ENCODE peak calls at places on chromosome 10, in four cellular contexts. One of them, this sample, is unnamed.
A peak's percentile ranks its signal among the peaks of the same experiment; 100 is the strongest.

GRCh38 chr10:75408512-75408881 is 6.9 kb upstream of the ZNF503 start:
- DNase-seq in fibroblast of lung: no peak
- DNase-seq in GM12878: no peak
- DNase-seq in A549: peak; percentile 29
- DNase-seq in this sample: no peak

GRCh38 chr10:125102821-125103220 is 57.5 kb downstream of the CTBP2 start:
- DNase-seq in fibroblast of lung: no peak
- DNase-seq in A549: no peak
- DNase-seq in GM12878: no peak
- DNase-seq in this sample: peak; percentile 22

GRCh38 chr10:11165591-11166543 is 148.2 kb downstream of the CELF2 start:
- DNase-seq in fibroblast of lung: peak; percentile 35
- DNase-seq in A549: peak; percentile 5
- DNase-seq in GM12878: no peak
- DNase-seq in this sample: peak; percentile 39

GRCh38 chr10:132233501-132234075 is 46.8 kb downstream of the DPYSL4 start:
- DNase-seq in fibroblast of lung: no peak
- DNase-seq in A549: no peak
- DNase-seq in GM12878: no peak
- DNase-seq in this sample: no peak

GRCh38 chr10:2122431-2123124 is 385.3 kb upstream of the ADARB2 start:
- DNase-seq in GM12878: no peak
- DNase-seq in fibroblast of lung: no peak
- DNase-seq in A549: no peak
- DNase-seq in this sample: peak; percentile 77

GRCh38 chr10:95295031-95295755 is 4.4 kb upstream of the PDLIM1 start:
- DNase-seq in GM12878: peak; percentile 96
- DNase-seq in A549: no peak
- DNase-seq in fibroblast of lung: peak; percentile 36
- DNase-seq in this sample: peak; percentile 93

GRCh38 chr10:12701696-12702095 is 299.8 kb downstream of the CCDC3 start:
- DNase-seq in A549: no peak
- DNase-seq in fibroblast of lung: no peak
- DNase-seq in GM12878: no peak
- DNase-seq in this sample: no peak

GRCh38 chr10:48453451-48454301 is 147.2 kb downstream of the MAPK8 start:
- DNase-seq in A549: no peak
- DNase-seq in fibroblast of lung: no peak
- DNase-seq in GM12878: no peak
- DNase-seq in this sample: no peak

GRCh38 chr10:17963431-17963830 is 11.7 kb downstream of the SLC39A12 start:
- DNase-seq in A549: no peak
- DNase-seq in fibroblast of lung: no peak
- DNase-seq in GM12878: no peak
- DNase-seq in this sample: no peak

GRCh38 chr10:125037145-125037544 is 95.2 kb downstream of the ZRANB1 start:
- DNase-seq in fibroblast of lung: peak; percentile 79
- DNase-seq in GM12878: no peak
- DNase-seq in A549: peak; percentile 91
- DNase-seq in this sample: peak; percentile 85

GRCh38 chr10:17673517-17674051 is 29.6 kb downstream of the STAM start:
- DNase-seq in A549: peak; percentile 66
- DNase-seq in fibroblast of lung: peak; percentile 85
- DNase-seq in GM12878: no peak
- DNase-seq in this sample: peak; percentile 71

GRCh38 chr10:110947061-110947595 is 27.7 kb downstream of the SHOC2 start:
- DNase-seq in GM12878: no peak
- DNase-seq in A549: no peak
- DNase-seq in fibroblast of lung: peak; percentile 16
- DNase-seq in this sample: peak; percentile 29

GRCh38 chr10:32269343-32270100 is 77.4 kb downstream of the EPC1 start:
- DNase-seq in GM12878: no peak
- DNase-seq in A549: no peak
- DNase-seq in fibroblast of lung: no peak
- DNase-seq in this sample: no peak

GRCh38 chr10:28463676-28464395 is 69.1 kb upstream of the WAC start:
- DNase-seq in GM12878: no peak
- DNase-seq in fibroblast of lung: no peak
- DNase-seq in A549: no peak
- DNase-seq in this sample: no peak

GRCh38 chr10:5589071-5589962 is 64.6 kb downstream of the CALML3 start:
- DNase-seq in A549: no peak
- DNase-seq in fibroblast of lung: no peak
- DNase-seq in GM12878: no peak
- DNase-seq in this sample: no peak

GRCh38 chr10:32454148-32454547 is 8.2 kb downstream of the CCDC7 start:
- DNase-seq in fibroblast of lung: peak; percentile 18
- DNase-seq in GM12878: no peak
- DNase-seq in A549: no peak
- DNase-seq in this sample: no peak

GRCh38 chr10:75403144-75404022 is 1.8 kb upstream of the ZNF503 start:
- DNase-seq in GM12878: no peak
- DNase-seq in A549: peak; percentile 54
- DNase-seq in fibroblast of lung: peak; percentile 35
- DNase-seq in this sample: no peak

GRCh38 chr10:47278152-47278473 is 21.9 kb upstream of the GDF10 start:
- DNase-seq in fibroblast of lung: no peak
- DNase-seq in A549: no peak
- DNase-seq in GM12878: no peak
- DNase-seq in this sample: no peak

GRCh38 chr10:106795619-106796018 is 368.9 kb downstream of the SORCS1 start:
- DNase-seq in GM12878: peak; percentile 48
- DNase-seq in fibroblast of lung: no peak
- DNase-seq in A549: no peak
- DNase-seq in this sample: no peak

GRCh38 chr10:3527144-3527543 is 257.9 kb downstream of the KLF6 start:
- DNase-seq in A549: no peak
- DNase-seq in GM12878: no peak
- DNase-seq in fibroblast of lung: no peak
- DNase-seq in this sample: no peak

GRCh38 chr10:120788756-120789155 is 62.4 kb upstream of the WDR11 start:
- DNase-seq in GM12878: no peak
- DNase-seq in A549: no peak
- DNase-seq in fibroblast of lung: no peak
- DNase-seq in this sample: no peak

GRCh38 chr10:97574374-97575100 is 2.0 kb downstream of the ANKRD2 start:
- DNase-seq in A549: peak; percentile 100
- DNase-seq in GM12878: no peak
- DNase-seq in fibroblast of lung: peak; percentile 52
- DNase-seq in this sample: peak; percentile 89

GRCh38 chr10:26441491-26442214 is 3.5 kb downstream of the APBB1IP start:
- DNase-seq in GM12878: no peak
- DNase-seq in A549: no peak
- DNase-seq in fibroblast of lung: no peak
- DNase-seq in this sample: no peak

GRCh38 chr10:1069680-1070079 is 13.5 kb downstream of the WDR37 start:
- DNase-seq in A549: no peak
- DNase-seq in fibroblast of lung: no peak
- DNase-seq in GM12878: no peak
- DNase-seq in this sample: no peak

GRCh38 chr10:5645375-5645774 is 21.0 kb downstream of the ASB13 start:
- DNase-seq in A549: no peak
- DNase-seq in fibroblast of lung: no peak
- DNase-seq in GM12878: no peak
- DNase-seq in this sample: no peak

GRCh38 chr10:96995851-96996250 is 163.8 kb downstream of the LCOR start:
- DNase-seq in fibroblast of lung: peak; percentile 47
- DNase-seq in A549: no peak
- DNase-seq in GM12878: no peak
- DNase-seq in this sample: no peak

GRCh38 chr10:17510242-17510908 is 56.0 kb upstream of the ST8SIA6 start:
- DNase-seq in A549: no peak
- DNase-seq in fibroblast of lung: no peak
- DNase-seq in GM12878: peak; percentile 75
- DNase-seq in this sample: no peak

GRCh38 chr10:122141821-122142651 is 129.1 kb upstream of the BTBD16 start:
- DNase-seq in GM12878: no peak
- DNase-seq in A549: no peak
- DNase-seq in fibroblast of lung: peak; percentile 54
- DNase-seq in this sample: peak; percentile 25

GRCh38 chr10:49628599-49628998 is 14.8 kb downstream of the CHAT start:
- DNase-seq in A549: no peak
- DNase-seq in fibroblast of lung: no peak
- DNase-seq in GM12878: no peak
- DNase-seq in this sample: no peak

GRCh38 chr10:131003455-131003854 is 308.1 kb downstream of the TCERG1L start:
- DNase-seq in A549: no peak
- DNase-seq in GM12878: no peak
- DNase-seq in fibroblast of lung: no peak
- DNase-seq in this sample: no peak

GRCh38 chr10:501596-501995 is 187.9 kb downstream of the DIP2C start:
- DNase-seq in A549: no peak
- DNase-seq in GM12878: no peak
- DNase-seq in fibroblast of lung: peak; percentile 42
- DNase-seq in this sample: peak; percentile 74

GRCh38 chr10:58513189-58514101 is 773 bp downstream of the BICC1 start:
- DNase-seq in fibroblast of lung: peak; percentile 78
- DNase-seq in A549: peak; percentile 69
- DNase-seq in GM12878: no peak
- DNase-seq in this sample: no peak

GRCh38 chr10:83515001-83515400 is 624.3 kb upstream of the GHITM start:
- DNase-seq in fibroblast of lung: no peak
- DNase-seq in A549: no peak
- DNase-seq in GM12878: no peak
- DNase-seq in this sample: no peak

GRCh38 chr10:132688580-132689420 is 97.1 kb downstream of the NKX6-2 start:
- DNase-seq in GM12878: no peak
- DNase-seq in A549: no peak
- DNase-seq in fibroblast of lung: no peak
- DNase-seq in this sample: no peak

GRCh38 chr10:114075093-114075492 is 31.4 kb downstream of the ADRB1 start:
- DNase-seq in GM12878: no peak
- DNase-seq in fibroblast of lung: no peak
- DNase-seq in A549: no peak
- DNase-seq in this sample: no peak

GRCh38 chr10:80196270-80196949 is 8.9 kb downstream of the ANXA11 start:
- DNase-seq in GM12878: peak; percentile 68
- DNase-seq in fibroblast of lung: no peak
- DNase-seq in A549: no peak
- DNase-seq in this sample: peak; percentile 28

DNA sequence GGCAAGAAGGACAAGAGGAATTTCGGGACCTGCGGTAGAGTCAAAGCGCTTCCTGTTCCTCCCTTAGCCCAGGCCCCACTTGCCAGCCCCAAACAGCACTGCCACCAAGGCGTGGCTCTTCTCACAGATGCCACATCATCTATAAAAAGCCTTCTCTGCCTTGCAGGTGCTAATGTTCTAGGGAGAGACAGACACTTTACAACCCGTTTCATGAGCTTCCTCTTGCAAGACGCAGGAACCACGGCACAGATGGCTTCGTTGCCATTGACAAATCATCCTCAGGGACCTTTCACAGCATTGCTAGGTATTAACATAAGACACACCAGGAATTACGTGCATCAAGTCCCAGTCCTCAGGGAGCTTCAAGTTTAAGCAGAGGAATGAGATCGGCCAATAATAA is 180.9 kb downstream of the JCAD start:
- DNase-seq in fibroblast of lung: no peak
- DNase-seq in GM12878: no peak
- DNase-seq in A549: no peak
- DNase-seq in this sample: no peak
- H3K4me1 ChIP-seq in fibroblast of lung: no peaks in the 10 kb centered on the region
- H3K4me1 ChIP-seq in GM12878: no peaks in the 10 kb centered on the region
- H3K4me1 ChIP-seq in A549: no peaks in the 10 kb centered on the region
- H3K4me1 ChIP-seq in this sample: no peaks in the 10 kb centered on the region

GRCh38 chr10:73771722-73772279 is 10.0 kb upstream of the CHCHD1 start:
- DNase-seq in A549: peak; percentile 90
- DNase-seq in GM12878: no peak
- DNase-seq in fibroblast of lung: peak; percentile 80
- DNase-seq in this sample: no peak
- H3K27ac ChIP-seq in A549: peak overlapping the region; percentile 95
- H3K27ac ChIP-seq in GM12878: peak overlapping the region; percentile 83
- H3K27ac ChIP-seq in fibroblast of lung: peak overlapping the region; percentile 96
- H3K27ac ChIP-seq in this sample: peak overlapping the region; percentile 67

DNA sequence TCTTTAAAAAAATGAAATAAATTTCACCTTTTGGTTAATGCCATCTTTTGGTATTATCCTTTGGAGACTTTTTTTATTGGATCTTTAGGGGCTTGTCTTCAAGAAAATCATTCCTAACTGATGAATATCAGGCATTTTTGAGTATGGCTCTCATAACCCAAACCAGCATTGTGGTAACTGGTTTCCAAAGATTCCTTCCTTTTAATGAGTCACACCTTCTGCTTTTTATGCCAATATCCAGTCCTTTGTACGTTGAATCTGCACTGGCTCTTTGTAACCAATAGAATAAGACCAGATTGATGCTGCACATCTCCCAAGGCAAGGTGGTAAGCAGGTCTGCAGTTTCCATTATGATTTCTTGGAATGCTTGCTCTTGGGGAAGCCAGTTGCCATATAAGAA is 89.1 kb downstream of the GPR158 start:
- DNase-seq in A549: no peak
- DNase-seq in GM12878: no peak
- DNase-seq in fibroblast of lung: no peak
- DNase-seq in this sample: peak; percentile 5
- H3K4me1 ChIP-seq in A549: no peaks in the 10 kb centered on the region
- H3K4me1 ChIP-seq in GM12878: no peaks in the 10 kb centered on the region
- H3K4me1 ChIP-seq in fibroblast of lung: no peaks in the 10 kb centered on the region
- H3K4me1 ChIP-seq in this sample: no peaks in the 10 kb centered on the region

DNA sequence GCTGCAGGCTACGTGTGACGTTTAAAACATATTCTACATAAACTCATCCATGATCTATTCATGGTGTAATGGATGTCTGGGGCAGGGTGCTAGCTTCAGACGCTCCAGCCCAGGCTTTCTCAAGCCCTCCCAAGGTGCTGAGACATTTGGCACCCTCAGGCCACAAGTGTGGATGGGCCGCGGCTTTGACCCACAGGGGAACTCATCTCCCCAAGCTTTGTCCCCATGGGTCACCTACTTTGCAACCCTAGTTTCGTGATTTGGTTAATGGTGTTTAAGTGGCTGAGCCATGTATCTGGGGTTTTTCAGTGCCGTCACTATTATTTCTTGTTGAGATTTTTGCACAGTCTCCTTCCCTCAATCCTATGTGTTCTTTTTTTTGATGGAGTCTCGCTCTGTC is 66.0 kb downstream of the GRK5 start:
- DNase-seq in GM12878: no peak
- DNase-seq in A549: no peak
- DNase-seq in fibroblast of lung: no peak
- DNase-seq in this sample: no peak
- H3K27ac ChIP-seq in GM12878: no peak overlapping the region
- H3K27ac ChIP-seq in A549: no peak overlapping the region
- H3K27ac ChIP-seq in fibroblast of lung: no peak overlapping the region
- H3K27ac ChIP-seq in this sample: no peak overlapping the region

GRCh38 chr10:34813626-34814227 is 1.4 kb downstream of the PARD3 start:
- DNase-seq in GM12878: no peak
- DNase-seq in A549: peak; percentile 51
- DNase-seq in fibroblast of lung: peak; percentile 30
- DNase-seq in this sample: peak; percentile 39

GRCh38 chr10:34814228-34815173 is 595 bp downstream of the PARD3 start:
- DNase-seq in GM12878: no peak
- DNase-seq in A549: peak; percentile 59
- DNase-seq in fibroblast of lung: peak; percentile 44
- DNase-seq in this sample: no peak

GRCh38 chr10:34811126-34811967 is 3.7 kb downstream of the PARD3 start:
- DNase-seq in fibroblast of lung: no peak
- DNase-seq in A549: no peak
- DNase-seq in GM12878: no peak
- DNase-seq in this sample: no peak

GRCh38 chr10:34811968-34812514 is 3.1 kb downstream of the PARD3 start:
- DNase-seq in fibroblast of lung: peak; percentile 36
- DNase-seq in A549: no peak
- DNase-seq in GM12878: no peak
- DNase-seq in this sample: no peak

GRCh38 chr10:34812771-34813170 is 2.3 kb downstream of the PARD3 start:
- DNase-seq in GM12878: no peak
- DNase-seq in A549: no peak
- DNase-seq in fibroblast of lung: no peak
- DNase-seq in this sample: no peak
- H3K4me1 ChIP-seq in GM12878: no peaks in the 10 kb centered on the region
- H3K4me1 ChIP-seq in A549: peaks cover 53% of the 10 kb centered on the region
- H3K4me1 ChIP-seq in fibroblast of lung: peaks cover 3% of the 10 kb centered on the region
- H3K4me1 ChIP-seq in this sample: peaks cover 28% of the 10 kb centered on the region

This sample was measured in foreskin keratinocyte.